ENCODE peak calls at places on chromosomes 4 and X, in seven cellular contexts. One of them, this sample, is unnamed.

GRCh38 chr4:120826853-120827252 is 95.7 kb downstream of the PRDM5 start:
- DNase-seq in cardiac muscle cell: no peak
- DNase-seq in AG09309: no peak
- DNase-seq in HFF-Myc: no peak
- DNase-seq in transverse colon: no peak
- DNase-seq in cardiac fibroblast: no peak
- DNase-seq in GM06990: no peak
- DNase-seq in this sample: no peak

GRCh38 chr4:48913346-48913745 is 6.8 kb upstream of the OCIAD2 start:
- DNase-seq in cardiac muscle cell: peak
- DNase-seq in AG09309: peak
- DNase-seq in HFF-Myc: peak
- DNase-seq in transverse colon: no peak
- DNase-seq in cardiac fibroblast: peak
- DNase-seq in GM06990: no peak
- DNase-seq in this sample: no peak

GRCh38 chr4:169236901-169237626 is 33.7 kb downstream of the SH3RF1 start:
- DNase-seq in cardiac muscle cell: no peak
- DNase-seq in AG09309: no peak
- DNase-seq in HFF-Myc: no peak
- DNase-seq in transverse colon: no peak
- DNase-seq in cardiac fibroblast: no peak
- DNase-seq in GM06990: no peak
- DNase-seq in this sample: no peak

GRCh38 chrX:141278306-141278705 is 36.0 kb upstream of the SPANXC start:
- DNase-seq in cardiac muscle cell: peak
- DNase-seq in AG09309: no peak
- DNase-seq in HFF-Myc: no peak
- DNase-seq in transverse colon: no peak
- DNase-seq in cardiac fibroblast: peak
- DNase-seq in GM06990: no peak
- DNase-seq in this sample: no peak

GRCh38 chr4:124152130-124152529 is 560.4 kb downstream of the ANKRD50 start:
- DNase-seq in cardiac muscle cell: no peak
- DNase-seq in AG09309: no peak
- DNase-seq in HFF-Myc: no peak
- DNase-seq in transverse colon: no peak
- DNase-seq in cardiac fibroblast: no peak
- DNase-seq in GM06990: no peak
- DNase-seq in this sample: no peak

GRCh38 chrX:32937043-32937442 is 274.3 kb downstream of the DMD start:
- DNase-seq in cardiac muscle cell: no peak
- DNase-seq in AG09309: no peak
- DNase-seq in HFF-Myc: no peak
- DNase-seq in transverse colon: no peak
- DNase-seq in cardiac fibroblast: no peak
- DNase-seq in GM06990: no peak
- DNase-seq in this sample: no peak

GRCh38 chr4:77310931-77311330 is 153.9 kb downstream of the CCNG2 start:
- DNase-seq in cardiac muscle cell: peak
- DNase-seq in AG09309: no peak
- DNase-seq in HFF-Myc: no peak
- DNase-seq in transverse colon: no peak
- DNase-seq in cardiac fibroblast: no peak
- DNase-seq in GM06990: no peak
- DNase-seq in this sample: no peak

GRCh38 chrX:19543951-19544359 is 28.6 kb upstream of the MAP3K15 start:
- DNase-seq in cardiac muscle cell: no peak
- DNase-seq in AG09309: no peak
- DNase-seq in HFF-Myc: no peak
- DNase-seq in transverse colon: no peak
- DNase-seq in cardiac fibroblast: no peak
- DNase-seq in GM06990: no peak
- DNase-seq in this sample: no peak

GRCh38 chr4:157447195-157447594 is 226.7 kb downstream of the GRIA2 start:
- DNase-seq in cardiac muscle cell: no peak
- DNase-seq in AG09309: no peak
- DNase-seq in HFF-Myc: no peak
- DNase-seq in transverse colon: no peak
- DNase-seq in cardiac fibroblast: peak
- DNase-seq in GM06990: no peak
- DNase-seq in this sample: no peak

GRCh38 chr4:141896687-141897086 is 260.3 kb downstream of the IL15 start:
- DNase-seq in cardiac muscle cell: no peak
- DNase-seq in AG09309: no peak
- DNase-seq in HFF-Myc: no peak
- DNase-seq in transverse colon: no peak
- DNase-seq in cardiac fibroblast: peak
- DNase-seq in GM06990: no peak
- DNase-seq in this sample: no peak

GRCh38 chr4:122879001-122879400 is 43.4 kb downstream of the NUDT6 start:
- DNase-seq in cardiac muscle cell: no peak
- DNase-seq in AG09309: no peak
- DNase-seq in HFF-Myc: no peak
- DNase-seq in transverse colon: no peak
- DNase-seq in cardiac fibroblast: no peak
- DNase-seq in GM06990: no peak
- DNase-seq in this sample: no peak

GRCh38 chr4:171954650-171955049 is 141.4 kb downstream of the GALNTL6 start:
- DNase-seq in cardiac muscle cell: no peak
- DNase-seq in AG09309: no peak
- DNase-seq in HFF-Myc: no peak
- DNase-seq in transverse colon: no peak
- DNase-seq in cardiac fibroblast: no peak
- DNase-seq in GM06990: no peak
- DNase-seq in this sample: peak

GRCh38 chr4:57550143-57550542 is 440.0 kb upstream of the IGFBP7 start:
- DNase-seq in cardiac muscle cell: no peak
- DNase-seq in AG09309: no peak
- DNase-seq in HFF-Myc: no peak
- DNase-seq in transverse colon: no peak
- DNase-seq in cardiac fibroblast: no peak
- DNase-seq in GM06990: no peak
- DNase-seq in this sample: no peak

GRCh38 chr4:137156054-137156453 is 376.2 kb downstream of the PCDH18 start:
- DNase-seq in cardiac muscle cell: peak
- DNase-seq in AG09309: peak
- DNase-seq in HFF-Myc: peak
- DNase-seq in transverse colon: no peak
- DNase-seq in cardiac fibroblast: peak
- DNase-seq in GM06990: no peak
- DNase-seq in this sample: no peak

GRCh38 chr4:124948976-124949597 is 236.6 kb upstream of the ANKRD50 start:
- DNase-seq in cardiac muscle cell: peak
- DNase-seq in AG09309: no peak
- DNase-seq in HFF-Myc: no peak
- DNase-seq in transverse colon: no peak
- DNase-seq in cardiac fibroblast: peak
- DNase-seq in GM06990: no peak
- DNase-seq in this sample: no peak

GRCh38 chr4:891747-892146 is 40.4 kb downstream of the GAK start:
- DNase-seq in cardiac muscle cell: peak
- DNase-seq in AG09309: no peak
- DNase-seq in HFF-Myc: no peak
- DNase-seq in transverse colon: no peak
- DNase-seq in cardiac fibroblast: peak
- DNase-seq in GM06990: no peak
- DNase-seq in this sample: no peak

GRCh38 chrX:35886135-35886534 is 33.4 kb upstream of the CFAP47 start:
- DNase-seq in cardiac muscle cell: no peak
- DNase-seq in AG09309: no peak
- DNase-seq in HFF-Myc: no peak
- DNase-seq in transverse colon: no peak
- DNase-seq in cardiac fibroblast: no peak
- DNase-seq in GM06990: no peak
- DNase-seq in this sample: no peak

GRCh38 chrX:35890699-35891098 is 28.8 kb upstream of the CFAP47 start:
- DNase-seq in cardiac muscle cell: peak
- DNase-seq in AG09309: no peak
- DNase-seq in HFF-Myc: no peak
- DNase-seq in transverse colon: peak
- DNase-seq in cardiac fibroblast: peak
- DNase-seq in GM06990: no peak
- DNase-seq in this sample: no peak
- TF ChIP-seq CTCF in cardiac muscle cell: peak
- TF ChIP-seq CTCF in AG09309: peak
- TF ChIP-seq CTCF in HFF-Myc: no peak
- TF ChIP-seq CTCF in transverse colon: peak
- TF ChIP-seq CTCF in cardiac fibroblast: no peak
- TF ChIP-seq CTCF in GM06990: peak
- TF ChIP-seq CTCF in this sample: no peak

DNA sequence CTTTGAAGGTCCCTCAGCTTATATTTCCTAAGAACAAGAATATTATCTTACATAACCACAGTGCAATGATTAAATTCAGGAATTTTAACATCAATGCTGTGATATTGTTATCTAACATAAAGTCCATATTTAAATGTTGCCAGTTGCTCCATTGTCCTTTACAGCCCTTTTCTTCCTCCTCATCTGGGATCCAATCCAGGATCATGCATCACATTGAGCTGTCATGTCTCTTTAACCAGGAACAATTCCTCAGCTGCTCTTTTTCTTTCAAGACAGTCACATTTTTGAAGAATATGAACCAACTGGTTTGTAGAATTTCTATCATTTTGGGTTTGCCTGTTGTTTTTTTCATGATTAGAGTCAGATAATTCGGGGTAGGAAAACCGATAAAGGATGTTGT is 12.0 kb downstream of the TMSB4X start:
- DNase-seq in cardiac muscle cell: peak
- DNase-seq in AG09309: no peak
- DNase-seq in HFF-Myc: no peak
- DNase-seq in transverse colon: no peak
- DNase-seq in cardiac fibroblast: no peak
- DNase-seq in GM06990: no peak
- DNase-seq in this sample: no peak
- H3K4me3 ChIP-seq in cardiac muscle cell: no peak
- H3K4me3 ChIP-seq in AG09309: no peak
- H3K4me3 ChIP-seq in HFF-Myc: no peak
- H3K4me3 ChIP-seq in transverse colon: no peak
- H3K4me3 ChIP-seq in cardiac fibroblast: no peak
- H3K4me3 ChIP-seq in GM06990: no peak
- H3K4me3 ChIP-seq in this sample: no peak

DNA sequence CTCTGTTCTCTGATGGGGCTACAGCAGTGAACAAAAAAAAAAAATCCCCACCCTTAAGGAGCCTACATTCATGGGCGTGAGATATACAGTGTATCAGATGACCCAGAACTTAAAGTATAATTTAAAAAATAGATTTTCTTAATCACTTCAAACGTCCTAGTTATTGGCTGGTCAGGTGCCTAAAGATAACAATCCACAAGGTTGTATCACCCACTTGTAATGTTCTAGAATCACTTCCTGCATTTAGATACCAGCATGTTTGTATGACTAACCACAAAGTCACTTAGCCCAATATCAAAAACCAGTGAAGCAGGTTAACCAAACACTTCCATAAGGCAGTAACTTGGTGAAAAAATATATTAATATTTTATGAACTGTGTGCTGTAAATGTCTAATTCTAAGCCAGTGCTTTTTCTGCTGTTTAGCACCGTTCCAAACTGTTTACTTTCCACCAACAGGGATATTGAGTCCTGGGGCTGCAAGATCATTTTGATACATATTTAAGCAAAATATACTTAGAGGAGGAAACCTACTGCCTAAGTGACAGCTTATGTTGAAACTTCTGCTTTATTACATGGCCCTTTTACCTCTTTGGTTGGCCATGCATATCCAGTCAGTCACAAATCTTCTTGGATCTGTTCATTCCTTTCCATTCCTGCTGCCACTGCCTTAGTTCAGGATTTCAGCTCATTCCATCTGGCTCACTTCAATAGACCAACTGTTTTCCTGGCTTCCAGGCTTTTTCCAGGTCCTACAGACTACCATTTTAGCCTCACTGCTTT is 43.3 kb downstream of the CD40LG start:
- DNase-seq in cardiac muscle cell: no peak
- DNase-seq in AG09309: no peak
- DNase-seq in HFF-Myc: no peak
- DNase-seq in transverse colon: no peak
- DNase-seq in cardiac fibroblast: peak
- DNase-seq in GM06990: no peak
- DNase-seq in this sample: no peak
- TF ChIP-seq CTCF in cardiac muscle cell: no peak
- TF ChIP-seq CTCF in AG09309: no peak
- TF ChIP-seq CTCF in HFF-Myc: no peak
- TF ChIP-seq CTCF in transverse colon: no peak
- TF ChIP-seq CTCF in cardiac fibroblast: no peak
- TF ChIP-seq CTCF in GM06990: no peak
- TF ChIP-seq CTCF in this sample: no peak

DNA sequence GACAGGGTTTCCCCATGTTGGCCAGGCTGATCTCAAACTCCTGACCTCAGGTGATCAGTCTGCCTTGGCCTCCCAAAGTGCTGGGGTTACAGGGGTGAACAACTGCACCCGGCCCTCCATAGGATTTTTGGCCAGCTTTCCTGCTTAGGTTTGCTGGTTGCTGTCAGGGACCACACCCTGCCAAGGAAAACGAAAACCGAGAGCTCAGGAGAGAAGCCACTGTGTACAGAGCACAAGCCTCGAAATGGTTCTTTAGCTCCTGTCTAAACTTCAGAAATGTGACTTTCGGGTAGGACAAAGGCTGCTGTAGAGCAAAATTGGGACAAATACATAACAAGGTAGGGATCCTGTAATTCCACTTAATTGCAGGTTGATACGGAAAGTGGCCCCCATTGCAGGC is 146.3 kb upstream of the ATP6AP2 start:
- DNase-seq in cardiac muscle cell: no peak
- DNase-seq in AG09309: no peak
- DNase-seq in HFF-Myc: no peak
- DNase-seq in transverse colon: no peak
- DNase-seq in cardiac fibroblast: no peak
- DNase-seq in GM06990: no peak
- DNase-seq in this sample: no peak
- H3K4me3 ChIP-seq in cardiac muscle cell: no peak
- H3K4me3 ChIP-seq in AG09309: no peak
- H3K4me3 ChIP-seq in HFF-Myc: no peak
- H3K4me3 ChIP-seq in transverse colon: no peak
- H3K4me3 ChIP-seq in cardiac fibroblast: no peak
- H3K4me3 ChIP-seq in GM06990: no peak
- H3K4me3 ChIP-seq in this sample: no peak

GRCh38 chr4:173192375-173193162 is 24.0 kb downstream of the GALNT7 start:
- DNase-seq in cardiac muscle cell: no peak
- DNase-seq in AG09309: no peak
- DNase-seq in HFF-Myc: no peak
- DNase-seq in transverse colon: no peak
- DNase-seq in cardiac fibroblast: no peak
- DNase-seq in GM06990: no peak
- DNase-seq in this sample: no peak
- TF ChIP-seq CTCF in cardiac muscle cell: no peak
- TF ChIP-seq CTCF in AG09309: no peak
- TF ChIP-seq CTCF in HFF-Myc: peak
- TF ChIP-seq CTCF in transverse colon: no peak
- TF ChIP-seq CTCF in cardiac fibroblast: peak
- TF ChIP-seq CTCF in GM06990: peak
- TF ChIP-seq CTCF in this sample: peak